ENCODE peak calls at places on chromosomes 5 and 9, in four cellular contexts. C is astrocyte; I is CD8-positive, alpha-beta T cell; M is OCI-LY7. P is an unnamed sample.

GRCh38 chr5:39169081-39169480 is 50.3 kb downstream of the FYB1 start:
- DNase-seq in C (peak; percentile 58), M (no peak), I (no peak), P (peak; percentile 27)

GRCh38 chr5:33734541-33734940 is 157.2 kb downstream of the ADAMTS12 start:
- DNase-seq in C (peak; percentile 62), M (no peak), I (no peak), P (peak; percentile 57)

GRCh38 chr9:135145312-135145711 is 57.8 kb downstream of the OLFM1 start:
- DNase-seq in M (no peak), C (no peak), I (no peak), P (no peak)

GRCh38 chr5:370311-370958 is 48.9 kb downstream of the AHRR start:
- DNase-seq in C (no peak), I (no peak), M (no peak), P (no peak)

GRCh38 chr9:33076031-33076359 is 479 bp downstream of the SMU1 start:
- DNase-seq in C (peak; percentile 24), M (peak; percentile 7), I (no peak), P (peak; percentile 44)

GRCh38 chr9:131259432-131259885 is 16.9 kb downstream of the FAM78A start:
- DNase-seq in I (no peak), C (no peak), M (no peak), P (no peak)

GRCh38 chr5:142507528-142507927 is 178.4 kb downstream of the FGF1 start:
- DNase-seq in C (no peak), I (no peak), M (no peak), P (no peak)

GRCh38 chr9:96245399-96245798 is 56.6 kb downstream of the HSD17B3 start:
- DNase-seq in C (no peak), M (peak; percentile 8), I (no peak), P (no peak)

GRCh38 chr5:94188725-94189124 is 429.7 kb downstream of the KIAA0825 start:
- DNase-seq in M (no peak), I (no peak), C (no peak), P (no peak)

GRCh38 chr5:163509288-163510040 is 4.0 kb downstream of the MAT2B start:
- DNase-seq in M (no peak), C (peak; percentile 42), I (no peak), P (peak; percentile 91)

GRCh38 chr5:163505049-163505474 is 357 bp upstream of the MAT2B start:
- DNase-seq in I (no peak), C (no peak), M (no peak), P (no peak)

GRCh38 chr5:163505475-163506457 is at the start of gene MAT2B:
- DNase-seq in C (peak; percentile 84), M (peak; percentile 96), I (peak; percentile 96), P (peak; percentile 95)

GRCh38 chr5:163506726-163507125 is 1.3 kb downstream of the MAT2B start:
- DNase-seq in I (no peak), C (peak; percentile 64), M (no peak), P (peak; percentile 58)

DNA sequence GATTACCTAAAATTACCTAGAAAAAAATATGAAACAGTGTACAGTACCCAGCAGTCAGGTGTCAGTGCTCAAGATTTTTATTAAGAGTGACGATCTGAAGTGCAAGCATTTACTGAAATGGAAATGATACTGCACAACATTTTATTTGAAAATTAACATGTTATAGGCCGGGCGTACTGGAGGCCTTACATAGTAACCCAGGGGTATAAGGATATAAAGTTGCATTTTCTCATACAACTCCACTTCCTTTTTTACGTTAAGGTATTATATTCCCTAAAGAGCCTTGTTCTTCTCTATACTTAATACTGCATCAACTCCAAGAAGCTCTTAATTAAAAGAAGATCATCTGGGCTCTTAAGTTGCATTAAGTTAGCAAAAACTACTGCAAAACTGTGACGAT is 3.3 kb downstream of the MAT2B start:
- DNase-seq in I (no peak), C (no peak), M (no peak), P (no peak)
- H3K4me3 ChIP-seq in I (peak overlapping the region; percentile 34), C (peak overlapping the region; percentile 37), M (peak overlapping the region; percentile 21), P (peak overlapping the region; percentile 16)

DNA sequence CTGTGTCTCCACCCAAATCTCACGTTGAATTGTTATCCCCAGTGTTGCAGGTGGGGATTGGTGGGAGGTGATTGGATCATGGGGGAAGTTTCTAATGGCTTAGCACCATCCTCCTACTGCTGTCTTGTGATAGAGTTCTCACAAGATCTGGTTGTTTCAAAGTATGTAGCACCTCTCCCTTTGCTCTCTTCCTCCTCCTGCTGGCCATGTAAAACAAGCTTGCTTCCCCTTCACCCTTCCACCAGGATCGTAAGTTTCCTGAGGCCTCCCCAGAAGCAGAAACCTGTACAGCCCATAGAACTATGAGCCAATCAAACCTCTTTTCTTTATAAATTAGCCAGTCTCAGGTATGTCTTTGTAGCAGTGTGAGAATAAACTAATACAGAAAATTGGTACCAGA is 214.7 kb upstream of the C9orf72 start:
- DNase-seq in I (no peak), C (no peak), M (no peak), P (peak; percentile 91)
- TF ChIP-seq CTCF in I (no peak), C (peak; percentile 3), M (no peak), P (peak; percentile 78)

DNA sequence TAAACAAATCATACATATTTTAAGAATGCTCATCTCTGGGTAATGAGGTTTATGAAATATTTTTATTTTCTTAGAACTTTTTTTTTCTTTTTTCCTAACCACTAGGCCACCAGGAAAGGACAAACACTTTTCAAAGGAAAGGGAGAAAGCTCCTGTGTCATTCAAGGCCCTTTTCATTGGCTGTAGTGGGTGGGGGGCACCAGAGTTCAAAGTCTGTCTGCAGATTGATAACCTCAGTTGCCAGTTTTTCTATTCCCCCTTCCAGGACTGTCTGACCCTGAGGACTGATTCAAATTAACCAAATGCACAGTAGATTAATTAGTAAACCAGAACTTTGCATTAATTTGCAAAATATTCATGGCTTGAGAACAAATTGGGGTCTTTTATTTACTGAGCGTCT is 72.8 kb upstream of the NIPAL4 start:
- DNase-seq in I (no peak), C (no peak), M (no peak), P (no peak)
- H3K4me3 ChIP-seq in I (no peak overlapping the region), C (peak overlapping the region; percentile 2), M (no peak overlapping the region), P (no peak overlapping the region)

GRCh38 chr5:61139094-61139873 is 23.0 kb downstream of the SMIM15 start:
- DNase-seq in I (no peak), C (no peak), M (no peak), P (peak; percentile 47)
- TF ChIP-seq CTCF in I (no peak), C (no peak), M (peak; percentile 54), P (peak; percentile 65)

P was measured in choroid plexus epithelial cell.